ENCODE peak calls at places on chromosomes 5 and 9, in five cellular contexts. N is OCI-LY7, Z is suprapubic skin, U is GM06990, F is left ventricle myocardium inferior. G is an unnamed sample.

GRCh38 chr9:6384732-6385131 is 28.3 kb upstream of the UHRF2 start:
- DNase-seq in N (peak), Z (no peak), U (no peak), F (no peak), G (no peak)

GRCh38 chr9:130765135-130766030 is 69.7 kb upstream of the ABL1 start:
- DNase-seq in N (no peak), Z (no peak), U (peak), F (no peak), G (no peak)

GRCh38 chr5:165361143-165361542 is 1855.7 kb downstream of the MAT2B start:
- DNase-seq in N (no peak), Z (no peak), U (no peak), F (no peak), G (no peak)

GRCh38 chr5:11797132-11797531 is 107.1 kb downstream of the CTNND2 start:
- DNase-seq in N (no peak), Z (no peak), U (no peak), F (no peak), G (no peak)

GRCh38 chr5:150180241-150181027 is 9.4 kb upstream of the SLC6A7 start:
- DNase-seq in N (no peak), Z (peak), U (no peak), F (peak), G (peak)

GRCh38 chr5:124783285-124783684 is 36.8 kb upstream of the ZNF608 start:
- DNase-seq in N (no peak), Z (no peak), U (peak), F (no peak), G (no peak)

GRCh38 chr9:115883467-115884329 is 269.9 kb upstream of the PAPPA start:
- DNase-seq in N (peak), Z (no peak), U (no peak), F (no peak), G (no peak)

GRCh38 chr5:78605611-78606010 is 43.0 kb downstream of the LHFPL2 start:
- DNase-seq in N (no peak), Z (no peak), U (no peak), F (no peak), G (no peak)

GRCh38 chr9:37949576-37949975 is 45.6 kb upstream of the SLC25A51 start:
- DNase-seq in N (no peak), Z (no peak), U (no peak), F (no peak), G (no peak)

GRCh38 chr5:41747291-41747690 is 122.9 kb downstream of the OXCT1 start:
- DNase-seq in N (no peak), Z (no peak), U (no peak), F (no peak), G (no peak)

GRCh38 chr9:78539188-78539587 is 242.3 kb downstream of the PSAT1 start:
- DNase-seq in N (no peak), Z (no peak), U (no peak), F (no peak), G (no peak)

GRCh38 chr9:121267689-121268597 is at the start of gene GSN:
- DNase-seq in N (peak), Z (peak), U (peak), F (peak), G (peak)

GRCh38 chr5:10527281-10527950 is 36.5 kb upstream of the ANKRD33B start:
- DNase-seq in N (no peak), Z (no peak), U (no peak), F (no peak), G (no peak)

GRCh38 chr9:83307051-83307724 is 231.0 kb downstream of the FRMD3 start:
- DNase-seq in N (no peak), Z (no peak), U (no peak), F (no peak), G (no peak)

GRCh38 chr9:114031948-114032688 is 46.0 kb downstream of the AMBP start:
- DNase-seq in N (no peak), Z (peak), U (no peak), F (no peak), G (peak)

GRCh38 chr5:45038366-45038987 is 229.7 kb downstream of the MRPS30 start:
- DNase-seq in N (peak), Z (no peak), U (no peak), F (no peak), G (no peak)

GRCh38 chr5:178356459-178356872 is 123.9 kb upstream of the PHYKPL start:
- DNase-seq in N (no peak), Z (no peak), U (no peak), F (peak), G (no peak)

GRCh38 chr5:165161204-165161603 is 1655.8 kb downstream of the MAT2B start:
- DNase-seq in N (no peak), Z (no peak), U (no peak), F (no peak), G (no peak)

GRCh38 chr5:95668728-95669127 is 14.1 kb downstream of the SPATA9 start:
- DNase-seq in N (no peak), Z (no peak), U (no peak), F (no peak), G (no peak)

GRCh38 chr9:132114102-132114707 is 34.5 kb upstream of the MED27 start:
- DNase-seq in N (no peak), Z (no peak), U (no peak), F (peak), G (no peak)

GRCh38 chr5:119537704-119538103 is 85.4 kb downstream of the HSD17B4 start:
- DNase-seq in N (no peak), Z (no peak), U (peak), F (no peak), G (no peak)

GRCh38 chr5:108924457-108924961 is 176.8 kb downstream of the FER start:
- DNase-seq in N (peak), Z (no peak), U (no peak), F (no peak), G (no peak)
- TF ChIP-seq CTCF in N (peak), Z (no peak), U (peak), F (no peak), G (no peak)

DNA sequence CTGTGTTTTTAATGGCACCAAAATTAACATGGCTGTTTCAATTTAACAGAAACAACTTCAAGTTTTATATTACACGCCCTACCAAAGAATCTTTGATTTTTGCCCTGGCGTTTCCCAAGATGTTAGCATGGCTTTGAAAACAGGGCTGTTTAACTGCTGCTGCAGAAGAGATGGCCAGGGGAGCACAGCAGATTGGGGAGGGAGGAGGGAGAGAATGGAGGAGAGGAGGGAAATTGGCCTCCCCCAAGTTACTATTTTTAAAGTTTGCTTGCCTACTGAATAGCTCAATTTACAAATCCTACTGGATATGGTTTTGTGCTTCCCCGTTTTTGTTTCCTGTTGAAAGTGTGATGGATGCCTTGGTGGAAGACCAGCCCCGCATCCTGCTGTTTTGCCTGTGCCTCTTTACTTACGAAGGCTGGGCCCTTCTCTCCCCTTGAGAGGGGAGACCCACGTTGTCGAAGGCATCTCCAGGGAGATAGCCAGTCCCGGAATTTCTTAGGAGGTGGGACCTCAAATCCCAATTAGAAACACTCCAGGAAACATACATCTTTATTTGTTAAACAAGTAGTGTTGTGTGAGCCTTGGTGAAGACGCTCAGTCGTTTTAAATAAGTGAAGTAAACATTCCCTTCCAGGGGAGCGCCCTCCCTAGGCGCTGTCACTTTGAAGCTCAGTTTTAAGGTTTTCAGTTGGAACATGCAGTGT is 98.6 kb downstream of the AOPEP start:
- DNase-seq in N (no peak), Z (no peak), U (no peak), F (no peak), G (no peak)
- TF ChIP-seq CTCF in N (no peak), Z (no peak), U (no peak), F (no peak), G (no peak)

DNA sequence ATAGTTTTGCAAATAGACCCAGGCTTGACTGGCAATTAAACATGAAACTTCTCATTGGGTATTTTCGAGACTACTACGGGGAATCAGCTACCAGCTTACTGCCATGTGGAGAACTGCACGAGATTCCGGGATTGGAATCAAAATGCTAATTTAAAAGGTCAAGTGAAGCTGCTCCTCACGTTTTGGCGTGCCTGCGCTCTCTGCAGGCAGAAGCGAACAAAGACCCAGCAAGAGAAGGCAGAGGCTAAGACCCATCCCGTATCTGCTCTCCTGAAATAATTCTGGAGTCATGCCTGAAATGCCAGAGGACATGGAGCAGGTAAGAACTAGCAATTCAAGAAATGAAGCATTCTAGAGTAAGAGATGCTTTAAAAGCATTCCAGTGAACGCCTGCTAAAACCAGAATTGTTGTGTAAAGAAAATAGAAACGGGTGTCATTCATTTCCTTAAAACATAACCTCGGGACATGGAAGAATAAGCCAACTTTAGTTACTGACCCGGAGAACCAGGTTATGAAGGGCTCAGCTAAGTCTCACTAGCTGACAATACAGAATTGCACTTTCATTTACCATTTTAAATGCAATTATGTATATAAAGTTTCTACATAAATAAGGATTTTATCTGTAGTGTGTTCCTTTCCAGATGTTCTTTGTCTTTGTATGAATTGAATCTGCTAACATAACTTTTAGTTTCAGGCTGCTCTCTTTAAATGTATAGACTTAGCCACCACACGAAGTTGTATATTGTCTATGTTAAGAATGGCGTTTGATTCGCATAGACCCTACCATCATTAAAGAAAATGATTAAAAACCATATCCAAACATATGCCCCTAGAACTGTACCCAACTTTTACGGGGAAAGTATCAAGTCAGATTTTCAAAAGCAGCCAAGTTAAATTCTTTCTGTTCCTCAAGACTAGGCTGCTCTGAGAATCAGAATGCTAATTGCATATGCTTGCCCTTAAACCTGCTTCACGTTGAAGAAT is 2.0 kb upstream of the MAT2B start:
- DNase-seq in N (peak), Z (no peak), U (no peak), F (peak), G (no peak)
- TF ChIP-seq CTCF in N (peak), Z (no peak), U (peak), F (peak), G (no peak)

GRCh38 chr5:139422307-139422893 is 16.9 kb downstream of the DNAJC18 start:
- DNase-seq in N (peak), Z (no peak), U (no peak), F (no peak), G (no peak)
- TF ChIP-seq CTCF in N (peak), Z (peak), U (peak), F (peak), G (peak)

DNA sequence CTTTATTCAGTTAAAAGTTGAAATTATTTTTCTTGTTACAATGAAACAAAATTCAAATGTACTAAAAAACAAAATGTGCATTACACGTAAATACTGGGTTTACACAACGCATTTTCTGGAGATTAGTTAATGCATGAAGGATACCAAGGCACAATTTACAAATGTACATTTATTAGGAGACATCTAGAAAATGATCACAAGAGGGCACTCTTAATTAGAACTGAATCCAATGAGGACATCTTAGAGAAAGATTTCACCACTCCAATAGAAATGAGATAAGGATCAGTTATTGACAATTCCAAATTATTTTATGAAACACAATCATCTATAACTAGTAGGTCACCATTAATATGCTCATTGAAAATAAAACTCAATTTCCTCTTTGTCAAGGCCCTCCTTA is 36.6 kb upstream of the CDH12 start:
- DNase-seq in N (no peak), Z (no peak), U (no peak), F (no peak), G (no peak)
- TF ChIP-seq CTCF in N (peak), Z (no peak), U (no peak), F (peak), G (no peak)

GRCh38 chr5:1208221-1208742 is 6.9 kb downstream of the SLC6A19 start:
- DNase-seq in N (no peak), Z (no peak), U (no peak), F (no peak), G (no peak)

GRCh38 chr5:1209552-1209852 is 8.1 kb downstream of the SLC6A19 start:
- DNase-seq in N (no peak), Z (no peak), U (no peak), F (no peak), G (no peak)

GRCh38 chr5:1207555-1207954 is 6.2 kb downstream of the SLC6A19 start:
- DNase-seq in N (no peak), Z (no peak), U (no peak), F (no peak), G (no peak)

GRCh38 chr5:1209896-1210776 is 8.7 kb downstream of the SLC6A19 start:
- DNase-seq in N (no peak), Z (no peak), U (no peak), F (no peak), G (no peak)

GRCh38 chr5:1208743-1209551 is 7.6 kb downstream of the SLC6A19 start:
- DNase-seq in N (no peak), Z (no peak), U (no peak), F (no peak), G (no peak)
- TF ChIP-seq CTCF in N (peak), Z (no peak), U (peak), F (peak), G (no peak)

GRCh38 chr9:80085668-80086067 is 513.9 kb downstream of the TLE4 start:
- DNase-seq in N (no peak), Z (no peak), U (no peak), F (no peak), G (no peak)
- TF ChIP-seq CTCF in N (no peak), Z (no peak), U (no peak), F (no peak), G (no peak)

DNA sequence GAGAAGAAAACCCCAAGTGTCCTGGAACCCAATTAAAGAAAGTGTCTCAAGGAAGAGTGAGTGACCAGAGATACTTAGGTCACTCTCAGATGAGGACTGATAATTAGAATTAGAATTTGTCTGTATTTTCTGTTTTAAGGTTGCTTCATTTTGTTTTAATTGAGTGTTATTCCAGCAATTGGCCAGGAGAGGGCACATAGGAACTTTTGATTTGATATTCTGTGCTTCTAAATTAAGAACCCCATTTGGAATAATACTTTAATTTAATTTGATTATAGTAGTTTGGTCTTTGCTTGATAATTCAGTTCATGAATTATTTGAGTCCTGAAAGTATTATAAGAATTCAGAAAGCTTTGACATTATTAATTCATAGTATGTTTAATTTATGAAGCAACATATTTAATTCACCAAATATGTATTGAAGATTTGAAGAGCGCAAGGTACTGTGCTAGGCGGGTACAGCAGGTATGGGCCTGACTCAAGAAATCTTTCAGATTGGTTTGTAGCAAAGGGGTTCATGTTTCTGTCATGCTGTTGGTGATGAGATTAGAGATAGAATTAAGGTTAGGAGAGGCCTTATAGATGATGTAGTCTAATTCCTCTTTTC is 4.9 kb downstream of the MRPL22 start:
- DNase-seq in N (peak), Z (no peak), U (no peak), F (no peak), G (no peak)
- TF ChIP-seq CTCF in N (peak), Z (no peak), U (peak), F (peak), G (peak)

GRCh38 chr5:130198927-130199326 is 294.7 kb downstream of the CHSY3 start:
- DNase-seq in N (peak), Z (no peak), U (no peak), F (no peak), G (no peak)
- TF ChIP-seq CTCF in N (peak), Z (no peak), U (peak), F (no peak), G (no peak)